ENCODE peak calls at places on chromosomes 6 and 20, in four cellular contexts. K, H, M and X are unnamed samples. For H3K4me1, the result is how much of the 10 kb centered on the place peaks cover.

GRCh38 chr6:108902389-108902792 is 54.2 kb downstream of the ARMC2 start:
- DNase-seq in K (no peak), H (no peak), M (no peak), X (no peak)

GRCh38 chr6:154579046-154579823 is 68.8 kb upstream of the CNKSR3 start:
- DNase-seq in K (no peak), H (no peak), M (no peak), X (no peak)

GRCh38 chr20:62644802-62645496 is 2.6 kb downstream of the SLCO4A1 start:
- DNase-seq in K (no peak), H (no peak), M (no peak), X (no peak)

GRCh38 chr6:72554203-72554564 is 67.7 kb upstream of the KCNQ5 start:
- DNase-seq in K (no peak), H (peak), M (no peak), X (no peak)

GRCh38 chr6:1364791-1365190 is 24.6 kb upstream of the FOXF2 start:
- DNase-seq in K (no peak), H (no peak), M (no peak), X (no peak)

GRCh38 chr20:22949710-22950109 is 85.4 kb upstream of the SSTR4 start:
- DNase-seq in K (no peak), H (no peak), M (no peak), X (no peak)

GRCh38 chr6:118400098-118400497 is 148.0 kb upstream of the PLN start:
- DNase-seq in K (no peak), H (no peak), M (no peak), X (no peak)

GRCh38 chr6:25056130-25056529 is 120.4 kb upstream of the RIPOR2 start:
- DNase-seq in K (no peak), H (no peak), M (peak), X (no peak)

GRCh38 chr20:37774143-37774542 is 80.3 kb downstream of the CTNNBL1 start:
- DNase-seq in K (no peak), H (no peak), M (no peak), X (no peak)

GRCh38 chr20:37775200-37775599 is 81.4 kb downstream of the CTNNBL1 start:
- DNase-seq in K (peak), H (no peak), M (no peak), X (no peak)

GRCh38 chr20:37777012-37777411 is 83.2 kb downstream of the CTNNBL1 start:
- DNase-seq in K (no peak), H (no peak), M (no peak), X (no peak)

GRCh38 chr20:37776049-37776448 is 82.2 kb downstream of the CTNNBL1 start:
- DNase-seq in K (no peak), H (no peak), M (no peak), X (no peak)

DNA sequence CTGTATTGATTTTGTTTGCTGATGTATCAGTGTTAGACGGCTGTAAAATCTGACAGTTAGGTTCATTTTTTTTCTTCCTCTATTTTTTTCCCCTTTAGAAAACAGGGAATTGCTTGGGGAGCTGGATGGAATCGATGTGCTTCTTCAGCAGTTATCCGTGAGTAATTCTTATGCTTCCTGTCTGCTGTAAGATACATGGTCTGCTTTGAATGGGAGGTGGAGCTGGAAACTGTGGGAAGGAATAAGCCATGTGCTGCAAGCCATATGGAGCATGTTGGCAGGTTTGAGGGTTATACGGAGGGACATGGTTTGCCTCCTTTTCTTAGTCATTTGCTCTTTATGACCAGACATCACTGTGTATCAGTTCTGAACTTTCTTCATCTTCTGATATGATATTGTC is 83.7 kb downstream of the CTNNBL1 start:
- DNase-seq in K (no peak), H (no peak), M (no peak), X (no peak)
- H3K4me3 ChIP-seq in K (no peak), H (no peak), M (no peak), X (no peak)

GRCh38 chr6:56507517-56507916 is 135.2 kb downstream of the DST start:
- DNase-seq in K (no peak), H (no peak), M (no peak), X (peak)
- H3K4me1 ChIP-seq in K (under half), H (under half), M (under half), X (under half)

DNA sequence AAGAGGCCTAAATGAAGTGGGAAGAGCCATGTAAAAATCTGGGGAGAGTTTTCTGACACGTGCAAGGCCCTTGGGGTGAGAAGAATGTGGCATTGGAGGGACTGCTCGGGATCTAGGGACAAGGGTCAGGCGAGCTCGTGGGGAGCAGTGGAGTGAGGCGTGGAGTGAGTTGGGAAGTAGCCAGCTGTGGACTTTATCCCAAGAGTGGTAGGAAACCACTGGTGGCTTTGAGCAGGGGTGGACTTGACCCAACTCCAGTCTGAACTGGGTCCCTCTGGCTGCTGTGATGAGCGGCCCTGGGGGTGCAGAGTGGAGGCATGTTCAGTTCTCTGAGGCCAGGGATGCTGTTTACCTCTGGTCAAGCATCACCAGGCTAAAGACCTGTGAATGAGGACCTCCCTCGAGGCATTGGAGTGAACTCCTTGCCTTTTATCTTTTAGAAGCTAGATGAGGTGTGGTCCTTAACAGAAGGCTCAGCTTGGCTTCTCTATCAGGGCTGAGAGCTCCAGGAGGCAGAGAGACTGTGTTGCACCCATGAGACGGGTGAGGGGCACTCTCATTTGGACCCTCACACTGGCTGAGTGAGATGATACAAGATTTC is 20.6 kb downstream of the SLC22A1 start:
- DNase-seq in K (no peak), H (no peak), M (no peak), X (no peak)
- H3K27ac ChIP-seq in K (no peak), H (no peak), M (no peak), X (no peak)

DNA sequence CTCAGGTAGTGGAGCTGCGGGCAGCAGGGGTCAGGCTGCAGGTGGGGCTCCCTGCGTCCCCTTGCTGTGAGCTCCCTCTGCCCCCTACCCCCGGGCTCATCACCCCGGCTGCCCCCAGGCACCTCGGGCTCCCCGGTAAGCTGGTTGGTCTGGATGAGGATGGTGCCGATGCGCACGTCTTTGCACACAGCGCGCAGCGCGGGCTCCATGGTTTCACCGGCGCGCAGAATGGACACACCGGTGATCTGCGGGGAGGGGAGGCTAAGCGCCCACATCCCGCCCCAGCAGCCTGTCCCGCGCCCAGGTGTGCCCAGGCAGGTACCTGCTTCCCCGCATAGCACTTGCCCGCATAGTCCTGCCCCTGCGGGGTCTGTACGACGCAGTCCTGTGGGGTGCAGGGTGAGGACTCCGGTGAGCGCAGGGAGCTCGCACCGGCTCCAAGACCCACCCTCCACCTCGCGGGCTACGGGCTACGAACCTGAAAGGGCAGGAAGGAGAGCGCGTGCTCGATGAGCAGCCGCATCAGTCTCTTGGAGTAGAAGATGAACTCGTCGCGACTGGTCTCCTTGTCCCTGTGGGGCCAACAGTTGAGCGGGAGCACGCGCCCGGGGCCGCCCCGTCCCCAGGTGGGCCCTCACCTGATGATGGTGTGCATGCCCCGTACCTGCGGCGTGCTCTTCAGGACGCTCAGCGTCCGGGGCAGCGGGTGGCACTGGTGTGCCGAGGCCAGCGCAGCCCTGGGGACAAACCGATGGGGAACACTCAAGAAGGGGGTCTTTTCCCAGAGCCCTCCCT is 15.5 kb downstream of the UCKL1 start:
- DNase-seq in K (no peak), H (no peak), M (no peak), X (peak)
- H3K4me3 ChIP-seq in K (no peak), H (no peak), M (no peak), X (no peak)

GRCh38 chr6:34663887-34664269 is 32.7 kb downstream of the ILRUN start:
- DNase-seq in K (no peak), H (no peak), M (no peak), X (no peak)
- H3K4me1 ChIP-seq in K (under half), H (under half), M (under half), X (under half)

DNA sequence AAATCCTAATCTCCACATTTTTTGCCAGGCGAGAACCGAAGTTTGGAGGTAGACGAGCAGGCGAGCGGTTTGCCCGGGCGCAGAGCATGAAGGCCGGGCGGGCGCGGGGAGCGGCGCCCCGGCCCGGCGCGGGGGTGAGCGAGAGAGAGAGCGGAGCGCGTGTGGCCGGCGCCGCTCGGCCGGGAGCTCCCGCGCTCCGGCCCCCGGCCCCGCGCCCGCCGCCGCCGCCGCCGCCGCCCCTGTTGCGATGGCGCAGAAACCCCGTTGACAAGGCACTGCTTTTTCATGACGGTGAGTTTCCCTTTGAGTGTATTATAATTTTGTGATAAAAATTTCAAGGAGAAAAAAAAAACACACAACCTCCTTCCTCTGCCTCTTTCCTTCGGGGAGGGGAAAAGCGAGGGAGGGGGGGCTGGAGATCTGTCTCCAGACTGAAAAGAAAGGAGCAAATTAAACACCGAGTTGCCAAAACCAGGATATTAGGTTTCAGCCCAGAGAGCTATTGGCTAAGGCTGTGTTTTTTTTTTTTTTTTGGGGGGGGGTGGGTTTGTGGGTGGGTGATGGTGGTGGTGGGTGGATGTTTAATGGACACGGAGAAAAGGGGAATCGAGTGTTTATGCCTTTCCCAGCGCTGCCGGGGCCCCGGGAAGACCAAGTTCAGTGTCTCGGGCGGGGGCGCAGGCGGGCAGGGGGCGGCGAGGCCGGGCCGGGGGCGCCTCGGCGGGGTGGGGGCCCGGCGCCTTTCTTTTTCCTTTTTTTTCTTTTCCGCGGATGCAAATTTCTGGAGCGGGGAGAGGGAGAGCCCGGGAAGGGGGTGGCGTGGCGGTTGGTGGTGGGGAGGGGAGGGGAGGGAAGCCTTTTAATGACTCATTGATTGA is at the start of gene BICRAL:
- DNase-seq in K (peak), H (no peak), M (peak), X (peak)
- H3K27ac ChIP-seq in K (peak), H (peak), M (peak), X (peak)

DNA sequence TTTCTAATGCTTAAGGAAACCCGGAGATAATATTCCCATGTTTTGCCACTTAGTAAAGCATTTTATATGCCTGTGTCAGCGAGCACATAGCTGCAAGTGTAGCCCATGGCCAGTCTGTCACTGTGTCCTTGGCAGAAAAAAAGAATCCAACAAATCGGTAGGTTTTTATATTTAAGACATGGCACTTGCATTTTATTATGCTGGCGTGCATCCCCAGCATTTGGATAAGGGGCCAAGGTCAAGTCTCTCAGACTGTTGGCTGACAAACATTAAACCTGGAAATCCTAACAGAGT is 1.2 kb upstream of the ZNF184 start:
- DNase-seq in K (no peak), H (no peak), M (no peak), X (no peak)
- H3K4me3 ChIP-seq in K (no peak), H (no peak), M (no peak), X (peak)

GRCh38 chr20:31708839-31709534 is 13.7 kb downstream of the BCL2L1 start:
- DNase-seq in K (no peak), H (no peak), M (no peak), X (no peak)
- H3K4me1 ChIP-seq in K (under half), H (half or more), M (half or more), X (half or more)

GRCh38 chr6:98944598-98945011 is 3.1 kb downstream of the FBXL4 start:
- DNase-seq in K (no peak), H (no peak), M (no peak), X (no peak)

GRCh38 chr6:98946877-98947410 is 802 bp downstream of the FBXL4 start:
- DNase-seq in K (peak), H (no peak), M (peak), X (peak)

GRCh38 chr6:98945311-98946005 is 2.3 kb downstream of the FBXL4 start:
- DNase-seq in K (no peak), H (no peak), M (no peak), X (no peak)

GRCh38 chr6:98947411-98948292 is at the start of gene FBXL4:
- DNase-seq in K (peak), H (no peak), M (peak), X (peak)

DNA sequence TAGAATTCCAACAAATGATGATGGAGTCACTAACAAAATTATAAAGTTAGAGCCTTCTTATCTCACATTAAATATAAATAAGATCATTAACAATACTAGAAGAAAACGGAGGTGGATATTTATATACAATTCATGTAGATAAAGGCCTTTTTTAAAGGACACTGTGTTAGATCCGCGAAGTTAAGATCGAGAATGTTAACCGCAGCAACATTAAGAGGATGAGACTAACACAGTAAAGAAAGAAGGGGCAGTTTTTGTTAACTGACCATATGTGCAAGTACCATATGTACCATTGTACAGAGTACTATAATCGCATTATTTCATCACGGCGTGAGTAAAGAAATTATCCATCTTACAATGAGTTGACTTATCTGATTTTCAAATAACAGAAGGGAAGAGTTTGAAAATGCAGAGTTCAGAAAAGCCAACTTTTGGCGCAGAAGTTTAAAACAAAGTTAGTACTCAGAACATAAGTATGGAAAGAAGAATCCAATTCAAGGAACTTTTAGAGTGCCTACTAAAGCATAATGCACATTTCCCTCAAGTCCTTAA is 1.4 kb downstream of the FBXL4 start:
- DNase-seq in K (peak), H (no peak), M (no peak), X (no peak)
- H3K27ac ChIP-seq in K (no peak), H (peak), M (no peak), X (no peak)